ENCODE peak calls at places on chromosome 10, in eight cellular contexts. B, Z, M, V, Y, U, R and P are unnamed samples.

GRCh38 chr10:119293368-119293767 is 86.0 kb downstream of the GRK5 start:
- DNase-seq in B (no peak), Z (no peak), M (no peak), V (no peak), Y (no peak), U (no peak), R (no peak), P (no peak)

GRCh38 chr10:16521311-16522016 is at the start of gene C1QL3:
- DNase-seq in B (peak; percentile 79), Z (no peak), M (peak; percentile 21), V (peak; percentile 48), Y (no peak), U (no peak), R (no peak), P (no peak)

GRCh38 chr10:112559328-112559727 is 112.3 kb downstream of the VTI1A start:
- DNase-seq in B (no peak), Z (no peak), M (no peak), V (no peak), Y (no peak), U (no peak), R (no peak), P (no peak)

GRCh38 chr10:5528989-5529701 is 4.4 kb downstream of the CALML3 start:
- DNase-seq in B (no peak), Z (peak; percentile 47), M (no peak), V (no peak), Y (no peak), U (no peak), R (no peak), P (no peak)

GRCh38 chr10:131905279-131905595 is 4.4 kb downstream of the PPP2R2D start:
- DNase-seq in B (no peak), Z (no peak), M (no peak), V (no peak), Y (no peak), U (no peak), R (no peak), P (no peak)

GRCh38 chr10:89351402-89352038 is 23.7 kb downstream of the IFIT3 start:
- DNase-seq in B (no peak), Z (no peak), M (peak; percentile 44), V (no peak), Y (no peak), U (no peak), R (no peak), P (no peak)

GRCh38 chr10:3467052-3467906 is 294.7 kb upstream of the PITRM1 start:
- DNase-seq in B (peak; percentile 64), Z (peak; percentile 96), M (peak; percentile 93), V (peak; percentile 96), Y (peak; percentile 87), U (peak; percentile 69), R (no peak), P (peak; percentile 89)

GRCh38 chr10:107496594-107496993 is 332.1 kb upstream of the SORCS1 start:
- DNase-seq in B (no peak), Z (no peak), M (no peak), V (no peak), Y (no peak), U (no peak), R (no peak), P (no peak)

GRCh38 chr10:101630420-101630920 is 42.3 kb downstream of the DPCD start:
- DNase-seq in B (no peak), Z (no peak), M (no peak), V (no peak), Y (no peak), U (no peak), R (no peak), P (no peak)

GRCh38 chr10:111360260-111360925 is 283.6 kb downstream of the ADRA2A start:
- DNase-seq in B (peak; percentile 83), Z (no peak), M (no peak), V (no peak), Y (peak; percentile 10), U (peak; percentile 36), R (peak; percentile 64), P (peak; percentile 43)

GRCh38 chr10:75477681-75478080 is 46.3 kb downstream of the LRMDA start:
- DNase-seq in B (no peak), Z (no peak), M (no peak), V (no peak), Y (no peak), U (no peak), R (no peak), P (no peak)

GRCh38 chr10:35390843-35391152 is 54.5 kb downstream of the CCNY start:
- DNase-seq in B (no peak), Z (no peak), M (no peak), V (no peak), Y (no peak), U (no peak), R (no peak), P (no peak)

GRCh38 chr10:45155784-45156183 is 155.1 kb downstream of the ZNF22 start:
- DNase-seq in B (peak; percentile 19), Z (no peak), M (no peak), V (no peak), Y (no peak), U (no peak), R (no peak), P (no peak)

GRCh38 chr10:104318096-104318725 is 20.1 kb downstream of the ITPRIP start:
- DNase-seq in B (no peak), Z (peak; percentile 64), M (no peak), V (no peak), Y (no peak), U (peak; percentile 11), R (no peak), P (no peak)

GRCh38 chr10:104314591-104315485 is 23.4 kb downstream of the ITPRIP start:
- DNase-seq in B (no peak), Z (peak; percentile 66), M (no peak), V (no peak), Y (no peak), U (no peak), R (no peak), P (no peak)

GRCh38 chr10:104315486-104315921 is 22.8 kb downstream of the ITPRIP start:
- DNase-seq in B (no peak), Z (peak; percentile 66), M (no peak), V (no peak), Y (no peak), U (no peak), R (no peak), P (no peak)

GRCh38 chr10:104317195-104318095 is 20.8 kb downstream of the ITPRIP start:
- DNase-seq in B (no peak), Z (peak; percentile 70), M (peak; percentile 81), V (peak; percentile 92), Y (no peak), U (peak; percentile 24), R (peak; percentile 35), P (peak; percentile 52)

DNA sequence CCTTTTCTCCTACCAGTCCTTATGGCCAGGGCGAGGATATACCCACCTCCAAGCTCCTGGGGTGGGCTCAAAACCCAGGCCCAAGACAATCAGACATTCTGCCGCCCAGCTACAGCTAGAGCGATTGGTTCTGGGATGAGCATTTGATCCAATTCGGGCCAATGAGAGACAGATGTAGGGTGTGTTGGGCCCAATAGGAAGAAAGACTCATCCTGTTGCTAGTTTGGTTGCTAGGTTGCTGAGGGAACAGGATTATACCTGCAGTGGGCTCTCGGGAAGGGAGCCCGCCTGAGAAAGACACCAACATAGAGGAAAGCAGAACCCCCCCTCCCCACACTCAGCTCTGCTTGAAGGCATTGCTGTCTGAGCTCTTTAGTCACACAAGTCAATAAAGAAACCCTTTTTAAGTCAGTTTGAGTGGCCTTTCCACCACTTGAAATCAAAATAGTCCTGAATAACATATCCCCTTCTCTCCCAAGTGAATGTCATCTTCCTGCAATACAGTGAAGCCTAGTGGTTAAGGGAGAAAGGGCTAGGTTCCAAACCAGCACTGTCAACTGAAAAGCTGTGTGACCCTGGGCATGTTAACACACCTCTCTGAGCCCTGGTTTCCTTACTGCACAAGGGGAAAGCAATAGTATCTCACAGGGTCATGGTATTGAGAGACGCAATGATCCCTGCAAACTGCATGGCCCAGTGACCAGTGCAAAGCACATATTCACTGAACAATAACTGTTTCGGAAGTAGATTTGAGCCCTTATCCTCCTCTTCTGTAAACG is 21.8 kb downstream of the ITPRIP start:
- DNase-seq in B (no peak), Z (no peak), M (no peak), V (no peak), Y (no peak), U (no peak), R (no peak), P (no peak)
- H3K36me3 ChIP-seq in B (no peaks in the 10 kb centered on the region), Z (peaks cover 42% of the 10 kb centered on the region), M (peaks cover 37% of the 10 kb centered on the region), V (peaks cover 36% of the 10 kb centered on the region), Y (peaks cover 13% of the 10 kb centered on the region), U (no peaks in the 10 kb centered on the region), R (peaks cover 44% of the 10 kb centered on the region), P (peaks cover 60% of the 10 kb centered on the region)

GRCh38 chr10:128875030-128875744 is 591.9 kb upstream of the MGMT start:
- DNase-seq in B (no peak), Z (peak; percentile 3), M (no peak), V (no peak), Y (no peak), U (no peak), R (no peak), P (no peak)
- H3K4me3 ChIP-seq in B (no peak overlapping the region), Z (no peak overlapping the region), M (no peak overlapping the region), V (peak overlapping the region; percentile 67), Y (no peak overlapping the region), U (no peak overlapping the region), R (no peak overlapping the region), P (no peak overlapping the region)

GRCh38 chr10:48545462-48546145 is 59.3 kb downstream of the ARHGAP22 start:
- DNase-seq in B (no peak), Z (no peak), M (no peak), V (no peak), Y (no peak), U (no peak), R (no peak), P (no peak)

GRCh38 chr10:48547061-48547895 is 57.6 kb downstream of the ARHGAP22 start:
- DNase-seq in B (no peak), Z (no peak), M (no peak), V (no peak), Y (no peak), U (no peak), R (no peak), P (no peak)

GRCh38 chr10:48541144-48541795 is 63.6 kb downstream of the ARHGAP22 start:
- DNase-seq in B (no peak), Z (no peak), M (peak; percentile 12), V (no peak), Y (no peak), U (no peak), R (no peak), P (no peak)

GRCh38 chr10:48542471-48543210 is 62.2 kb downstream of the ARHGAP22 start:
- DNase-seq in B (no peak), Z (no peak), M (no peak), V (no peak), Y (no peak), U (no peak), R (no peak), P (no peak)

DNA sequence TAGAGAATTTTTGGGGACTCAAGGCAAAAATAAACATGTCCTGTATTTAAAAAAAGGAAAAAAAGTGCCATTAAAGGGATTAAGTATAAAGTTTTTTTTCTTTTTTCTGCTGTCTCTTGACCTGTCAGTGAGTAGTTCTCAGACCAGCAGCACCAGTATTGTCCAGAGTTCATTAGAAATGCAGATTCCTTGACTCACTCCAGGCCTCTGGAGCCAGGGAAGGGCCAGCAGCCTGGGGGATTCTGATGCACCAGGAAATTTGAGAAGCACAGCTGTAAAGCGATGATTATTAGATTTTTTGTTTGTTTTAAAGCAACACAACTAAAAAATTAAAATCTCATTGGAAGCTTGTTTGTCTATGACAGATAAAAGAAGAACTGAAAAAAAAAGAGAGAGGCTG is 61.4 kb downstream of the ARHGAP22 start:
- DNase-seq in B (no peak), Z (no peak), M (peak; percentile 21), V (no peak), Y (no peak), U (no peak), R (no peak), P (no peak)
- H3K36me3 ChIP-seq in B (no peaks in the 10 kb centered on the region), Z (no peaks in the 10 kb centered on the region), M (peaks cover 5% of the 10 kb centered on the region), V (no peaks in the 10 kb centered on the region), Y (no peaks in the 10 kb centered on the region), U (no peaks in the 10 kb centered on the region), R (no peaks in the 10 kb centered on the region), P (no peaks in the 10 kb centered on the region)

GRCh38 chr10:72638586-72639440 is 12.9 kb upstream of the MICU1 start:
- DNase-seq in B (no peak), Z (no peak), M (no peak), V (no peak), Y (no peak), U (no peak), R (no peak), P (no peak)
- H3K4me3 ChIP-seq in B (no peak overlapping the region), Z (no peak overlapping the region), M (no peak overlapping the region), V (no peak overlapping the region), Y (no peak overlapping the region), U (no peak overlapping the region), R (no peak overlapping the region), P (no peak overlapping the region)